ENCODE peak calls at places on chromosomes 6 and 20, in ten cellular contexts. One of them, this sample, is unnamed.
A peak's percentile ranks its signal among the peaks of the same experiment; 100 is the strongest.

GRCh38 chr6:32692019-32692418 is 25.6 kb upstream of the HLA-DQB1 start:
- DNase-seq in cardiac fibroblast: no peak
- DNase-seq in choroid plexus epithelial cell: no peak
- DNase-seq in thoracic aorta: no peak
- DNase-seq in body of pancreas: no peak
- DNase-seq in uterus: peak; percentile 17
- DNase-seq in fibroblast of mammary gland: no peak
- DNase-seq in mammary epithelial cell: peak; percentile 45
- DNase-seq in Peyer's patch: peak; percentile 54
- DNase-seq in cardiac muscle cell: peak; percentile 3
- DNase-seq in this sample: no peak

GRCh38 chr6:143745160-143746133 is 67.7 kb downstream of the PHACTR2 start:
- DNase-seq in fibroblast of mammary gland: peak; percentile 57
- DNase-seq in cardiac muscle cell: peak; percentile 69
- DNase-seq in thoracic aorta: no peak
- DNase-seq in Peyer's patch: no peak
- DNase-seq in uterus: no peak
- DNase-seq in mammary epithelial cell: no peak
- DNase-seq in cardiac fibroblast: peak; percentile 65
- DNase-seq in body of pancreas: peak; percentile 45
- DNase-seq in choroid plexus epithelial cell: peak; percentile 93
- DNase-seq in this sample: peak; percentile 66

GRCh38 chr20:46269372-46269771 is 38.9 kb downstream of the CDH22 start:
- DNase-seq in mammary epithelial cell: no peak
- DNase-seq in choroid plexus epithelial cell: peak; percentile 2
- DNase-seq in thoracic aorta: no peak
- DNase-seq in cardiac fibroblast: no peak
- DNase-seq in body of pancreas: no peak
- DNase-seq in cardiac muscle cell: no peak
- DNase-seq in Peyer's patch: no peak
- DNase-seq in fibroblast of mammary gland: no peak
- DNase-seq in uterus: no peak
- DNase-seq in this sample: no peak

GRCh38 chr6:98583506-98583905 is 250.9 kb upstream of the POU3F2 start:
- DNase-seq in cardiac muscle cell: no peak
- DNase-seq in thoracic aorta: no peak
- DNase-seq in fibroblast of mammary gland: no peak
- DNase-seq in body of pancreas: no peak
- DNase-seq in Peyer's patch: no peak
- DNase-seq in choroid plexus epithelial cell: no peak
- DNase-seq in mammary epithelial cell: no peak
- DNase-seq in cardiac fibroblast: no peak
- DNase-seq in uterus: no peak
- DNase-seq in this sample: no peak

GRCh38 chr20:14956026-14956425 is 618.6 kb upstream of the FLRT3 start:
- DNase-seq in cardiac fibroblast: no peak
- DNase-seq in Peyer's patch: no peak
- DNase-seq in fibroblast of mammary gland: no peak
- DNase-seq in uterus: no peak
- DNase-seq in body of pancreas: no peak
- DNase-seq in mammary epithelial cell: no peak
- DNase-seq in choroid plexus epithelial cell: no peak
- DNase-seq in cardiac muscle cell: no peak
- DNase-seq in thoracic aorta: no peak
- DNase-seq in this sample: peak; percentile 28

GRCh38 chr6:166005401-166005845 is 162.2 kb downstream of the TBXT start:
- DNase-seq in cardiac muscle cell: peak; percentile 79
- DNase-seq in choroid plexus epithelial cell: peak; percentile 71
- DNase-seq in mammary epithelial cell: no peak
- DNase-seq in body of pancreas: peak; percentile 50
- DNase-seq in Peyer's patch: no peak
- DNase-seq in fibroblast of mammary gland: peak; percentile 42
- DNase-seq in cardiac fibroblast: peak; percentile 59
- DNase-seq in uterus: peak; percentile 74
- DNase-seq in thoracic aorta: no peak
- DNase-seq in this sample: peak; percentile 50

GRCh38 chr6:7148100-7148822 is 40.5 kb downstream of the RREB1 start:
- DNase-seq in cardiac muscle cell: no peak
- DNase-seq in body of pancreas: no peak
- DNase-seq in Peyer's patch: no peak
- DNase-seq in thoracic aorta: no peak
- DNase-seq in fibroblast of mammary gland: peak; percentile 85
- DNase-seq in mammary epithelial cell: peak; percentile 82
- DNase-seq in choroid plexus epithelial cell: no peak
- DNase-seq in cardiac fibroblast: no peak
- DNase-seq in uterus: no peak
- DNase-seq in this sample: no peak

GRCh38 chr6:110320307-110320706 is 37.8 kb downstream of the METTL24 start:
- DNase-seq in cardiac fibroblast: no peak
- DNase-seq in body of pancreas: no peak
- DNase-seq in uterus: no peak
- DNase-seq in Peyer's patch: no peak
- DNase-seq in choroid plexus epithelial cell: no peak
- DNase-seq in fibroblast of mammary gland: no peak
- DNase-seq in cardiac muscle cell: no peak
- DNase-seq in mammary epithelial cell: no peak
- DNase-seq in thoracic aorta: no peak
- DNase-seq in this sample: no peak

GRCh38 chr6:42690872-42691271 is 31.5 kb downstream of the PRPH2 start:
- DNase-seq in cardiac muscle cell: no peak
- DNase-seq in body of pancreas: no peak
- DNase-seq in choroid plexus epithelial cell: no peak
- DNase-seq in cardiac fibroblast: no peak
- DNase-seq in Peyer's patch: no peak
- DNase-seq in fibroblast of mammary gland: no peak
- DNase-seq in uterus: no peak
- DNase-seq in thoracic aorta: no peak
- DNase-seq in mammary epithelial cell: no peak
- DNase-seq in this sample: no peak

GRCh38 chr6:42689371-42689770 is 33.0 kb downstream of the PRPH2 start:
- DNase-seq in uterus: no peak
- DNase-seq in fibroblast of mammary gland: no peak
- DNase-seq in choroid plexus epithelial cell: no peak
- DNase-seq in thoracic aorta: no peak
- DNase-seq in cardiac muscle cell: no peak
- DNase-seq in body of pancreas: no peak
- DNase-seq in Peyer's patch: no peak
- DNase-seq in mammary epithelial cell: no peak
- DNase-seq in cardiac fibroblast: no peak
- DNase-seq in this sample: no peak

GRCh38 chr6:42692151-42692911 is 30.1 kb downstream of the PRPH2 start:
- DNase-seq in uterus: no peak
- DNase-seq in cardiac fibroblast: peak; percentile 66
- DNase-seq in body of pancreas: no peak
- DNase-seq in cardiac muscle cell: peak; percentile 56
- DNase-seq in choroid plexus epithelial cell: peak; percentile 75
- DNase-seq in mammary epithelial cell: peak; percentile 80
- DNase-seq in Peyer's patch: no peak
- DNase-seq in fibroblast of mammary gland: peak; percentile 77
- DNase-seq in thoracic aorta: no peak
- DNase-seq in this sample: peak; percentile 21

GRCh38 chr6:42693725-42694323 is 28.6 kb downstream of the PRPH2 start:
- DNase-seq in thoracic aorta: no peak
- DNase-seq in body of pancreas: no peak
- DNase-seq in mammary epithelial cell: no peak
- DNase-seq in Peyer's patch: no peak
- DNase-seq in uterus: no peak
- DNase-seq in choroid plexus epithelial cell: no peak
- DNase-seq in cardiac fibroblast: no peak
- DNase-seq in fibroblast of mammary gland: no peak
- DNase-seq in cardiac muscle cell: no peak
- DNase-seq in this sample: no peak

DNA sequence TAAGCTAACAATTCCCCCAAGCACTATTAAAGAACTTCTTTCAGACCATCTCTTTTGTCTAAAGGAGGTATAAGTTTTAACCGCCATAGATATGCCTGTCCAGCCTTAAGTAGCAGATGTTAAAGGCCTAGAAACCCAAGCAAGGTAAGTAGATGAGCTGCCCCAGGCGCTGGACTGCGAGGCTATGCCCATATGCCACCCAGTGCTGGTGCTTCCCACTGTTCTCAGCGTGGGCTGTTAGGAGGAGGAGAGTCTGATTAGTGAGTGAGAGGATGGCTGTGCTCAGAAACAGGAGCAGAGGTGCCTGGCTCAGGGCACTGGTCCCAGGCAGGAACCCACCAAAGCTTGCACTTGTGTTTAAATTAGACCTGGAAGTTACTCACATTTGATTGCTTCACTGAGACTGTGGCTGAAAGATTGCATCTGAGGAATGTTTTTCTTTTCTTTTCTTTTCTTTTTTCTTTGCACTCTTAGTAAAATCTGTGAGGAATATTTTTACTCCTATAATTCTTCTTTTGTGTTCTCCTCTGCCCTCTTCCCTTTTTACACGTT is 32.2 kb downstream of the PRPH2 start:
- DNase-seq in Peyer's patch: no peak
- DNase-seq in cardiac muscle cell: no peak
- DNase-seq in choroid plexus epithelial cell: peak; percentile 23
- DNase-seq in cardiac fibroblast: no peak
- DNase-seq in fibroblast of mammary gland: no peak
- DNase-seq in uterus: no peak
- DNase-seq in mammary epithelial cell: no peak
- DNase-seq in thoracic aorta: no peak
- DNase-seq in body of pancreas: no peak
- DNase-seq in this sample: no peak
- H3K4me3 ChIP-seq in Peyer's patch: no peak overlapping the region
- H3K4me3 ChIP-seq in cardiac muscle cell: no peak overlapping the region
- H3K4me3 ChIP-seq in choroid plexus epithelial cell: no peak overlapping the region
- H3K4me3 ChIP-seq in cardiac fibroblast: no peak overlapping the region
- H3K4me3 ChIP-seq in fibroblast of mammary gland: no peak overlapping the region
- H3K4me3 ChIP-seq in uterus: no peak overlapping the region
- H3K4me3 ChIP-seq in mammary epithelial cell: no peak overlapping the region
- H3K4me3 ChIP-seq in thoracic aorta: no peak overlapping the region
- H3K4me3 ChIP-seq in body of pancreas: no peak overlapping the region
- H3K4me3 ChIP-seq in this sample: no peak overlapping the region

GRCh38 chr6:3260772-3261517 is 2.2 kb downstream of the PSMG4 start:
- DNase-seq in fibroblast of mammary gland: no peak
- DNase-seq in body of pancreas: no peak
- DNase-seq in Peyer's patch: no peak
- DNase-seq in mammary epithelial cell: no peak
- DNase-seq in choroid plexus epithelial cell: no peak
- DNase-seq in cardiac fibroblast: no peak
- DNase-seq in uterus: no peak
- DNase-seq in cardiac muscle cell: no peak
- DNase-seq in thoracic aorta: no peak
- DNase-seq in this sample: no peak

GRCh38 chr6:3258201-3258600 is 546 bp upstream of the PSMG4 start:
- DNase-seq in Peyer's patch: no peak
- DNase-seq in uterus: no peak
- DNase-seq in cardiac muscle cell: no peak
- DNase-seq in thoracic aorta: no peak
- DNase-seq in choroid plexus epithelial cell: no peak
- DNase-seq in body of pancreas: no peak
- DNase-seq in fibroblast of mammary gland: no peak
- DNase-seq in cardiac fibroblast: no peak
- DNase-seq in mammary epithelial cell: no peak
- DNase-seq in this sample: no peak

GRCh38 chr6:3258720-3259490 is at the start of gene PSMG4:
- DNase-seq in cardiac muscle cell: peak; percentile 92
- DNase-seq in uterus: peak; percentile 97
- DNase-seq in mammary epithelial cell: peak; percentile 86
- DNase-seq in cardiac fibroblast: peak; percentile 92
- DNase-seq in fibroblast of mammary gland: peak; percentile 80
- DNase-seq in thoracic aorta: peak; percentile 68
- DNase-seq in body of pancreas: peak; percentile 96
- DNase-seq in Peyer's patch: peak; percentile 90
- DNase-seq in choroid plexus epithelial cell: peak; percentile 91
- DNase-seq in this sample: peak; percentile 44

GRCh38 chr6:3260296-3260695 is 1.5 kb downstream of the PSMG4 start:
- DNase-seq in fibroblast of mammary gland: no peak
- DNase-seq in mammary epithelial cell: no peak
- DNase-seq in cardiac fibroblast: no peak
- DNase-seq in cardiac muscle cell: no peak
- DNase-seq in Peyer's patch: no peak
- DNase-seq in choroid plexus epithelial cell: no peak
- DNase-seq in uterus: no peak
- DNase-seq in thoracic aorta: no peak
- DNase-seq in body of pancreas: no peak
- DNase-seq in this sample: no peak

GRCh38 chr6:3259491-3259958 is 778 bp downstream of the PSMG4 start:
- DNase-seq in cardiac muscle cell: peak; percentile 31
- DNase-seq in uterus: no peak
- DNase-seq in cardiac fibroblast: peak; percentile 36
- DNase-seq in thoracic aorta: no peak
- DNase-seq in choroid plexus epithelial cell: peak; percentile 47
- DNase-seq in fibroblast of mammary gland: no peak
- DNase-seq in Peyer's patch: no peak
- DNase-seq in mammary epithelial cell: peak; percentile 54
- DNase-seq in body of pancreas: peak; percentile 56
- DNase-seq in this sample: no peak
- TF ChIP-seq CTCF in cardiac muscle cell: no peak
- TF ChIP-seq CTCF in uterus: no peak
- TF ChIP-seq CTCF in cardiac fibroblast: no peak
- TF ChIP-seq CTCF in thoracic aorta: peak; percentile 9
- TF ChIP-seq CTCF in choroid plexus epithelial cell: peak; percentile 22
- TF ChIP-seq CTCF in fibroblast of mammary gland: no peak
- TF ChIP-seq CTCF in Peyer's patch: no peak
- TF ChIP-seq CTCF in mammary epithelial cell: no peak
- TF ChIP-seq CTCF in body of pancreas: no peak
- TF ChIP-seq CTCF in this sample: no peak

GRCh38 chr6:41200901-41201783 is at the start of gene TREML2:
- DNase-seq in body of pancreas: no peak
- DNase-seq in choroid plexus epithelial cell: no peak
- DNase-seq in mammary epithelial cell: no peak
- DNase-seq in thoracic aorta: no peak
- DNase-seq in cardiac muscle cell: no peak
- DNase-seq in cardiac fibroblast: no peak
- DNase-seq in Peyer's patch: peak; percentile 65
- DNase-seq in fibroblast of mammary gland: no peak
- DNase-seq in uterus: no peak
- DNase-seq in this sample: no peak
- H3K4me3 ChIP-seq in body of pancreas: no peak within 1 kb of the TSS
- H3K4me3 ChIP-seq in choroid plexus epithelial cell: no peak within 1 kb of the TSS
- H3K4me3 ChIP-seq in mammary epithelial cell: no peak within 1 kb of the TSS
- H3K4me3 ChIP-seq in thoracic aorta: no peak within 1 kb of the TSS
- H3K4me3 ChIP-seq in cardiac muscle cell: no peak within 1 kb of the TSS
- H3K4me3 ChIP-seq in cardiac fibroblast: no peak within 1 kb of the TSS
- H3K4me3 ChIP-seq in Peyer's patch: no peak within 1 kb of the TSS
- H3K4me3 ChIP-seq in fibroblast of mammary gland: no peak within 1 kb of the TSS
- H3K4me3 ChIP-seq in uterus: no peak within 1 kb of the TSS
- H3K4me3 ChIP-seq in this sample: no peak within 1 kb of the TSS

GRCh38 chr6:70709826-70710225 is 42.1 kb downstream of the SMAP1 start:
- DNase-seq in cardiac fibroblast: peak; percentile 55
- DNase-seq in thoracic aorta: no peak
- DNase-seq in mammary epithelial cell: peak; percentile 76
- DNase-seq in uterus: no peak
- DNase-seq in choroid plexus epithelial cell: peak; percentile 79
- DNase-seq in fibroblast of mammary gland: peak; percentile 85
- DNase-seq in cardiac muscle cell: peak; percentile 74
- DNase-seq in Peyer's patch: no peak
- DNase-seq in body of pancreas: no peak
- DNase-seq in this sample: peak; percentile 33

GRCh38 chr6:70708448-70708847 is 40.8 kb downstream of the SMAP1 start:
- DNase-seq in cardiac fibroblast: no peak
- DNase-seq in Peyer's patch: no peak
- DNase-seq in mammary epithelial cell: no peak
- DNase-seq in fibroblast of mammary gland: no peak
- DNase-seq in choroid plexus epithelial cell: no peak
- DNase-seq in body of pancreas: no peak
- DNase-seq in cardiac muscle cell: no peak
- DNase-seq in thoracic aorta: no peak
- DNase-seq in uterus: no peak
- DNase-seq in this sample: no peak

GRCh38 chr6:70705772-70706171 is 38.1 kb downstream of the SMAP1 start:
- DNase-seq in body of pancreas: no peak
- DNase-seq in fibroblast of mammary gland: no peak
- DNase-seq in cardiac muscle cell: no peak
- DNase-seq in mammary epithelial cell: no peak
- DNase-seq in choroid plexus epithelial cell: no peak
- DNase-seq in uterus: no peak
- DNase-seq in thoracic aorta: no peak
- DNase-seq in Peyer's patch: no peak
- DNase-seq in cardiac fibroblast: no peak
- DNase-seq in this sample: no peak

GRCh38 chr6:70707893-70708292 is 40.2 kb downstream of the SMAP1 start:
- DNase-seq in cardiac muscle cell: no peak
- DNase-seq in body of pancreas: no peak
- DNase-seq in uterus: no peak
- DNase-seq in Peyer's patch: no peak
- DNase-seq in fibroblast of mammary gland: no peak
- DNase-seq in mammary epithelial cell: no peak
- DNase-seq in cardiac fibroblast: no peak
- DNase-seq in thoracic aorta: no peak
- DNase-seq in choroid plexus epithelial cell: no peak
- DNase-seq in this sample: no peak

GRCh38 chr6:70706491-70707123 is 38.9 kb downstream of the SMAP1 start:
- DNase-seq in cardiac fibroblast: peak; percentile 73
- DNase-seq in Peyer's patch: no peak
- DNase-seq in uterus: no peak
- DNase-seq in body of pancreas: no peak
- DNase-seq in choroid plexus epithelial cell: peak; percentile 74
- DNase-seq in cardiac muscle cell: peak; percentile 71
- DNase-seq in thoracic aorta: no peak
- DNase-seq in mammary epithelial cell: peak; percentile 10
- DNase-seq in fibroblast of mammary gland: peak; percentile 62
- DNase-seq in this sample: no peak
- TF ChIP-seq CTCF in cardiac fibroblast: peak; percentile 33
- TF ChIP-seq CTCF in Peyer's patch: peak; percentile 40
- TF ChIP-seq CTCF in uterus: peak; percentile 68
- TF ChIP-seq CTCF in body of pancreas: peak; percentile 64
- TF ChIP-seq CTCF in choroid plexus epithelial cell: peak; percentile 55
- TF ChIP-seq CTCF in cardiac muscle cell: peak; percentile 43
- TF ChIP-seq CTCF in thoracic aorta: peak; percentile 63
- TF ChIP-seq CTCF in mammary epithelial cell: peak; percentile 46
- TF ChIP-seq CTCF in fibroblast of mammary gland: peak; percentile 44
- TF ChIP-seq CTCF in this sample: peak; percentile 40

This sample was measured in retinal pigment epithelial cell.